ENCODE peak calls at places on chromosomes 3 and 15, in six cellular contexts. L, E, U, X, R and N are unnamed samples.
A peak's percentile ranks its signal among the peaks of the same experiment; 100 is the strongest.

GRCh38 chr3:129702934-129703712 is 96.6 kb upstream of the PLXND1 start:
- DNase-seq in L (no peak), E (no peak), U (no peak), R (no peak), X (no peak), N (no peak)

GRCh38 chr3:172709776-172710708 is 825 bp downstream of the NCEH1 start:
- DNase-seq in E (peak; percentile 49), X (no peak), U (peak; percentile 54), L (peak; percentile 52), R (peak; percentile 31), N (peak; percentile 24)

GRCh38 chr15:27679621-27680521 is 419.2 kb downstream of the OCA2 start:
- DNase-seq in R (no peak), X (no peak), U (no peak), L (peak; percentile 67), E (peak; percentile 43), N (no peak)

GRCh38 chr3:181711325-181712135 is at the start of gene SOX2:
- DNase-seq in X (peak; percentile 67), L (peak; percentile 98), E (peak; percentile 93), U (peak; percentile 74), R (no peak), N (no peak)

GRCh38 chr15:51349156-51349844 is 7.8 kb downstream of the GLDN start:
- DNase-seq in R (peak; percentile 38), X (no peak), E (no peak), U (no peak), L (no peak), N (no peak)

GRCh38 chr3:156489462-156489911 is 65.4 kb downstream of the SSR3 start:
- DNase-seq in X (no peak), E (no peak), U (no peak), L (no peak), R (no peak), N (no peak)

GRCh38 chr3:186614266-186614596 is 1.4 kb downstream of the AHSG start:
- DNase-seq in U (no peak), R (no peak), E (no peak), L (no peak), X (no peak), N (no peak)

GRCh38 chr3:124552224-124552623 is 178.0 kb upstream of the UMPS start:
- DNase-seq in X (peak; percentile 94), U (no peak), L (no peak), R (no peak), E (peak; percentile 61), N (no peak)

GRCh38 chr3:193391902-193392301 is 13.3 kb upstream of the ATP13A5 start:
- DNase-seq in U (no peak), E (no peak), L (peak; percentile 33), R (no peak), X (no peak), N (no peak)

GRCh38 chr3:132654190-132654589 is 5.4 kb downstream of the ACAD11 start:
- DNase-seq in R (no peak), E (no peak), L (no peak), X (no peak), U (no peak), N (no peak)

GRCh38 chr15:60634815-60635214 is 155.9 kb upstream of the ICE2 start:
- DNase-seq in X (no peak), L (no peak), E (no peak), U (no peak), R (no peak), N (no peak)

GRCh38 chr3:89059201-89059600 is 48.2 kb upstream of the EPHA3 start:
- DNase-seq in L (no peak), U (peak; percentile 39), X (no peak), R (no peak), E (no peak), N (peak; percentile 87)

GRCh38 chr15:60370804-60371700 is 26.7 kb downstream of the ANXA2 start:
- DNase-seq in U (no peak), E (peak; percentile 85), L (no peak), X (peak; percentile 70), R (peak; percentile 86), N (peak; percentile 98)

GRCh38 chr15:90826886-90827435 is 41.4 kb upstream of the FURIN start:
- DNase-seq in L (no peak), X (no peak), U (no peak), E (no peak), R (no peak), N (no peak)

GRCh38 chr15:23402544-23402943 is 44.5 kb downstream of the GOLGA6L2 start:
- DNase-seq in U (no peak), E (no peak), L (no peak), X (no peak), R (no peak), N (no peak)

GRCh38 chr3:4394048-4394447 is 73.0 kb downstream of the SUMF1 start:
- DNase-seq in E (no peak), U (no peak), L (no peak), X (no peak), R (no peak), N (peak; percentile 80)

GRCh38 chr3:52238761-52239701 is at the start of gene TWF2:
- DNase-seq in R (peak; percentile 75), E (peak; percentile 93), U (peak; percentile 87), X (peak; percentile 56), L (peak; percentile 93), N (peak; percentile 54)

GRCh38 chr3:21672303-21672702 is 78.7 kb downstream of the ZNF385D start:
- DNase-seq in X (no peak), E (no peak), U (no peak), R (no peak), L (no peak), N (peak; percentile 87)

GRCh38 chr3:56795807-56796185 is 6.0 kb downstream of the ARHGEF3 start:
- DNase-seq in E (no peak), R (no peak), X (no peak), L (no peak), U (peak; percentile 54), N (no peak)

GRCh38 chr3:14441240-14441919 is 39.0 kb downstream of the SLC6A6 start:
- DNase-seq in L (no peak), E (no peak), R (peak; percentile 63), U (no peak), X (no peak), N (no peak)

GRCh38 chr3:114365268-114365667 is 71.4 kb downstream of the TIGIT start:
- DNase-seq in E (no peak), R (no peak), X (no peak), U (no peak), L (peak; percentile 3), N (no peak)

GRCh38 chr3:58099850-58100249 is 91.6 kb downstream of the FLNB start:
- DNase-seq in X (no peak), R (no peak), E (no peak), L (no peak), U (no peak), N (no peak)

GRCh38 chr3:113166719-113167492 is 44.5 kb upstream of the BOC start:
- DNase-seq in E (peak; percentile 89), L (peak; percentile 55), X (no peak), R (peak; percentile 34), U (no peak), N (no peak)

DNA sequence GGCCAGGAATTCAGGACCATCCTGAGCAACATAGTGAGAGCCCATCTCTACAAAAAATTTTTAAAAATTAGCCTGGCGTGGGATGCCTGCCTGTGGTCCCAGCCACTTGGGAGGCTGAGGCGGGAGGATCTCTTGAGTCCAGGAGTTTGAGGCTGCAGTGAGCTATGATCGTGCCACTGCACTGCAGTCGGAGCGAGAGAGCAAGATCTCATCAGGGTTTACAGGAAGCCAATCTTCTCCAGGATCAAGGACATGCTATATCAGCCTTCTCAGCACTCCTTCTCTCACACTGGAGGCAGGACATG is 451 bp upstream of the STOML1 start:
- DNase-seq in R (no peak), E (no peak), L (no peak), U (no peak), X (no peak), N (no peak)
- TF ChIP-seq CTCF in R (no peak), E (no peak), L (no peak), U (peak; percentile 8), X (no peak), N (no peak)

GRCh38 chr3:23895181-23895580 is 21.6 kb downstream of the NKIRAS1 start:
- DNase-seq in U (no peak), X (no peak), L (no peak), R (no peak), E (no peak), N (no peak)

GRCh38 chr3:23889401-23889800 is 27.4 kb downstream of the NKIRAS1 start:
- DNase-seq in L (no peak), X (no peak), E (no peak), R (no peak), U (no peak), N (no peak)

GRCh38 chr3:23888617-23889228 is 28.1 kb downstream of the NKIRAS1 start:
- DNase-seq in U (no peak), R (no peak), X (peak; percentile 22), E (peak; percentile 35), L (no peak), N (peak; percentile 25)

GRCh38 chr3:23889950-23890349 is 26.8 kb downstream of the NKIRAS1 start:
- DNase-seq in X (no peak), U (no peak), E (no peak), R (no peak), L (no peak), N (no peak)

DNA sequence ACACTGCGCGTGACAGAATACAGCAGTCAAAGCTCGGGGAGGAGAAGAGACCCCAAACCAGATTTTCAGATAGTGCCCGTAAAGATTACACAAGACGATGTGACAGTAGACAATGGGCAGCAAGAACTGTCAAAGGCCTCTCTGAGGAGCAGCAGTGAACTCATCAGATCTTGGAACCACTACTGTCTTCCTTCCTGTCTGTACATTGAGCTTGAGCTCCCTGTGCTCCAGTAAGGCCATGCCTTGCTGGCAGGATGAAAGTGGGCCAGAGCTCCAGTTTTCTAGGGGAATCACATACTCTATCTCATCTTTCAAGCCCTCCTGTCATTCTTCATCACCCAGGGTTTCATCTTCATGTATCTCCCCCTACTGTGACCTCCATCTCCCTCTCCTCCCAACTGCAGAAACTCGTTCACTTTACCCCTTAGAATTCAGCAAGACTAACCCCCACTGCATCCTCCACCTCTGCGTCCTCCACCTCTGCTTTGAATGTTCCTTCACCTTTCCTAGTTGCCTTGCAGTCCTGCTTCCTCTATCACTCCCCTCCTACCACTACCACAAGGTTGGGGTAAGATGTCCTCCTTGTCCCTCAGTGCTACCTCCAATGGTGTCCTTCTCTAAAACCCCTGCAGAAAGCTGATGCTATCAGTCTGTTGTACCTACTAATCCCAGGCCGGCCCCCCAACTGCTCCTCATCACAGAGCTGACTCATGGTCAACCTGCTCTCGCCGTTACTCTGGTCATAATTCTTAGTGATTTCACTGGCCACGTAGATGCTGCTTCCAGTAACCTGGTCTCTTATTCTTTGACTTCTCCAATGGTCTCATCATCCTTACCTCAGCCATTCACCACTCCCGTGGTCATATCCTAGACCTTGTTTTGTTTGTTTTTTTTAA is 22.4 kb downstream of the NKIRAS1 start:
- DNase-seq in U (no peak), E (no peak), L (no peak), R (no peak), X (no peak), N (no peak)
- H3K36me3 ChIP-seq in U (peaks cover 31% of the 10 kb centered on the region), E (peaks cover 5% of the 10 kb centered on the region), L (peaks cover 42% of the 10 kb centered on the region), R (peaks cover 50% of the 10 kb centered on the region), X (peaks cover 6% of the 10 kb centered on the region), N (peaks cover 8% of the 10 kb centered on the region)

GRCh38 chr3:195003006-195003892 is 267.7 kb downstream of the XXYLT1 start:
- DNase-seq in E (no peak), L (no peak), X (no peak), R (peak; percentile 63), U (peak; percentile 75), N (no peak)
- H3K27me3 ChIP-seq in E (no peaks in the 10 kb centered on the region), L (no peaks in the 10 kb centered on the region), X (peaks cover 60% of the 10 kb centered on the region), R (no peaks in the 10 kb centered on the region), U (no peaks in the 10 kb centered on the region), N (peaks cover 8% of the 10 kb centered on the region)

DNA sequence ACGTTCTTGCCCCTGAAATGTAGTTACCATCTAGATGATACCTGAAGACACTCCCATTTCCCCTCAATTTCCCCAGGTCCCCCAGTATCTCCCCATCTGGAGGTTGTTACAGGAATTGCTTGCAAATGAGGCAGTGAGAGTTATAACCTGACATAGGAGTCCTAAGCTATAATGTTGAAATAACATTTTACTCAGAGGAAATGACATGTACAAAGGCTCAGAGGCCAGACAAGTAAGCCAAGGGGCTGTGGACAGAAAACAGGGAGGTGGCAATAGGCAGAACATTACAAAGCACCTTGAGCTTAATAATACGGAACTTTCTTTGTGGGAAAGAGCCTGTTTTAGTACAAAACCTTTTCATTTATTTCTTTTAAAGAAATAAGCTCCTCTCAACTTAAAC is 171.9 kb downstream of the FRMD5 start:
- DNase-seq in R (no peak), L (no peak), E (no peak), X (no peak), U (no peak), N (no peak)
- TF ChIP-seq CTCF in R (no peak), L (no peak), E (no peak), X (no peak), U (no peak), N (peak; percentile 53)